ENCODE peak calls at places on chromosomes 3 and 15, in five cellular contexts. One of them, this sample, is unnamed.

GRCh38 chr3:160830792-160831191 is 74.8 kb downstream of the PPM1L start:
- DNase-seq in NCI-H2029 treated with DMSO at 0.1 percent for 48 hours: no peak
- DNase-seq in choroid plexus epithelial cell: peak
- DNase-seq in astrocyte of the spinal cord: no peak
- DNase-seq in GM23248: no peak
- DNase-seq in this sample: no peak

GRCh38 chr3:33372218-33373081 is 67.8 kb downstream of the UBP1 start:
- DNase-seq in astrocyte of the spinal cord: peak
- DNase-seq in NCI-H2029 treated with DMSO at 0.1 percent for 48 hours: peak
- DNase-seq in choroid plexus epithelial cell: peak
- DNase-seq in GM23248: peak
- DNase-seq in this sample: no peak

GRCh38 chr15:62626903-62627302 is 415.6 kb upstream of the TPM1 start:
- DNase-seq in astrocyte of the spinal cord: no peak
- DNase-seq in choroid plexus epithelial cell: no peak
- DNase-seq in GM23248: peak
- DNase-seq in NCI-H2029 treated with DMSO at 0.1 percent for 48 hours: no peak
- DNase-seq in this sample: no peak

GRCh38 chr3:102736961-102737304 is 302.1 kb downstream of the ZPLD1 start:
- DNase-seq in NCI-H2029 treated with DMSO at 0.1 percent for 48 hours: no peak
- DNase-seq in choroid plexus epithelial cell: no peak
- DNase-seq in GM23248: no peak
- DNase-seq in astrocyte of the spinal cord: no peak
- DNase-seq in this sample: no peak

GRCh38 chr3:71536376-71536965 is 47.1 kb downstream of the FOXP1 start:
- DNase-seq in choroid plexus epithelial cell: peak
- DNase-seq in GM23248: peak
- DNase-seq in astrocyte of the spinal cord: peak
- DNase-seq in NCI-H2029 treated with DMSO at 0.1 percent for 48 hours: no peak
- DNase-seq in this sample: no peak

GRCh38 chr15:41285285-41285684 is 47.1 kb downstream of the OIP5 start:
- DNase-seq in choroid plexus epithelial cell: peak
- DNase-seq in GM23248: no peak
- DNase-seq in NCI-H2029 treated with DMSO at 0.1 percent for 48 hours: no peak
- DNase-seq in astrocyte of the spinal cord: no peak
- DNase-seq in this sample: no peak

GRCh38 chr3:134852893-134853351 is 57.9 kb downstream of the EPHB1 start:
- DNase-seq in astrocyte of the spinal cord: no peak
- DNase-seq in NCI-H2029 treated with DMSO at 0.1 percent for 48 hours: no peak
- DNase-seq in choroid plexus epithelial cell: no peak
- DNase-seq in GM23248: no peak
- DNase-seq in this sample: no peak

GRCh38 chr3:194872669-194872977 is 186.9 kb downstream of the FAM43A start:
- DNase-seq in GM23248: peak
- DNase-seq in astrocyte of the spinal cord: peak
- DNase-seq in choroid plexus epithelial cell: peak
- DNase-seq in NCI-H2029 treated with DMSO at 0.1 percent for 48 hours: no peak
- DNase-seq in this sample: no peak

GRCh38 chr3:188574885-188575284 is 420.9 kb downstream of the LPP start:
- DNase-seq in choroid plexus epithelial cell: no peak
- DNase-seq in astrocyte of the spinal cord: no peak
- DNase-seq in GM23248: no peak
- DNase-seq in NCI-H2029 treated with DMSO at 0.1 percent for 48 hours: no peak
- DNase-seq in this sample: no peak

GRCh38 chr3:132595036-132595435 is 2.0 kb upstream of the ACKR4 start:
- DNase-seq in choroid plexus epithelial cell: peak
- DNase-seq in GM23248: peak
- DNase-seq in NCI-H2029 treated with DMSO at 0.1 percent for 48 hours: no peak
- DNase-seq in astrocyte of the spinal cord: peak
- DNase-seq in this sample: no peak

GRCh38 chr15:62021991-62022600 is 38.2 kb downstream of the VPS13C start:
- DNase-seq in choroid plexus epithelial cell: peak
- DNase-seq in astrocyte of the spinal cord: no peak
- DNase-seq in NCI-H2029 treated with DMSO at 0.1 percent for 48 hours: no peak
- DNase-seq in GM23248: peak
- DNase-seq in this sample: no peak

GRCh38 chr3:158709666-158710083 is 22.6 kb downstream of the RARRES1 start:
- DNase-seq in NCI-H2029 treated with DMSO at 0.1 percent for 48 hours: no peak
- DNase-seq in choroid plexus epithelial cell: peak
- DNase-seq in GM23248: peak
- DNase-seq in astrocyte of the spinal cord: peak
- DNase-seq in this sample: no peak

GRCh38 chr3:186360779-186361178 is 1.3 kb downstream of the DGKG start:
- DNase-seq in NCI-H2029 treated with DMSO at 0.1 percent for 48 hours: no peak
- DNase-seq in GM23248: no peak
- DNase-seq in astrocyte of the spinal cord: no peak
- DNase-seq in choroid plexus epithelial cell: no peak
- DNase-seq in this sample: no peak

GRCh38 chr3:129686941-129687340 is 80.5 kb upstream of the PLXND1 start:
- DNase-seq in astrocyte of the spinal cord: no peak
- DNase-seq in choroid plexus epithelial cell: no peak
- DNase-seq in NCI-H2029 treated with DMSO at 0.1 percent for 48 hours: peak
- DNase-seq in GM23248: no peak
- DNase-seq in this sample: peak

GRCh38 chr3:127043041-127043641 is 60.2 kb downstream of the PLXNA1 start:
- DNase-seq in astrocyte of the spinal cord: no peak
- DNase-seq in NCI-H2029 treated with DMSO at 0.1 percent for 48 hours: no peak
- DNase-seq in GM23248: no peak
- DNase-seq in choroid plexus epithelial cell: no peak
- DNase-seq in this sample: no peak

GRCh38 chr3:128273116-128273840 is 120.0 kb downstream of the EEFSEC start:
- DNase-seq in GM23248: no peak
- DNase-seq in NCI-H2029 treated with DMSO at 0.1 percent for 48 hours: no peak
- DNase-seq in choroid plexus epithelial cell: no peak
- DNase-seq in astrocyte of the spinal cord: no peak
- DNase-seq in this sample: no peak

GRCh38 chr3:45205126-45205525 is 21.0 kb downstream of the TMEM158 start:
- DNase-seq in astrocyte of the spinal cord: no peak
- DNase-seq in choroid plexus epithelial cell: peak
- DNase-seq in NCI-H2029 treated with DMSO at 0.1 percent for 48 hours: no peak
- DNase-seq in GM23248: peak
- DNase-seq in this sample: no peak

GRCh38 chr3:71423151-71423906 is 160.2 kb downstream of the FOXP1 start:
- DNase-seq in NCI-H2029 treated with DMSO at 0.1 percent for 48 hours: peak
- DNase-seq in choroid plexus epithelial cell: no peak
- DNase-seq in astrocyte of the spinal cord: peak
- DNase-seq in GM23248: no peak
- DNase-seq in this sample: peak

GRCh38 chr3:15359677-15360397 is 27.5 kb upstream of the SH3BP5 start:
- DNase-seq in GM23248: peak
- DNase-seq in astrocyte of the spinal cord: peak
- DNase-seq in choroid plexus epithelial cell: peak
- DNase-seq in NCI-H2029 treated with DMSO at 0.1 percent for 48 hours: no peak
- DNase-seq in this sample: no peak

GRCh38 chr15:100244796-100245495 is 96.8 kb downstream of the ADAMTS17 start:
- DNase-seq in GM23248: no peak
- DNase-seq in NCI-H2029 treated with DMSO at 0.1 percent for 48 hours: no peak
- DNase-seq in choroid plexus epithelial cell: no peak
- DNase-seq in astrocyte of the spinal cord: no peak
- DNase-seq in this sample: no peak

GRCh38 chr15:38526158-38526557 is 38.5 kb downstream of the RASGRP1 start:
- DNase-seq in astrocyte of the spinal cord: no peak
- DNase-seq in NCI-H2029 treated with DMSO at 0.1 percent for 48 hours: no peak
- DNase-seq in GM23248: no peak
- DNase-seq in choroid plexus epithelial cell: no peak
- DNase-seq in this sample: no peak